ENCODE peak calls at places on chromosomes 13 and 19, in six cellular contexts. H is neural progenitor cell, B is GM23248, W is PC-3, J is HCT116, V is hepatocyte. L is an unnamed sample.

GRCh38 chr13:98050041-98050466 is 92.8 kb upstream of the FARP1 start:
- DNase-seq in H (no peak), B (no peak), W (peak), J (no peak), V (peak), L (no peak)

GRCh38 chr13:84607614-84608013 is 725.3 kb upstream of the SLITRK1 start:
- DNase-seq in H (no peak), B (peak), W (peak), J (no peak), V (no peak), L (no peak)

GRCh38 chr19:2455481-2456300 is 1.1 kb downstream of the LMNB2 start:
- DNase-seq in H (peak), B (peak), W (no peak), J (no peak), V (peak), L (no peak)

GRCh38 chr19:14375582-14376291 is 5.5 kb upstream of the ADGRE5 start:
- DNase-seq in H (no peak), B (peak), W (no peak), J (no peak), V (no peak), L (peak)

GRCh38 chr13:57470491-57470890 is 161.1 kb upstream of the PCDH17 start:
- DNase-seq in H (no peak), B (no peak), W (no peak), J (no peak), V (no peak), L (no peak)

GRCh38 chr13:49904729-49905456 is 31.2 kb downstream of the SPRYD7 start:
- DNase-seq in H (no peak), B (no peak), W (no peak), J (no peak), V (no peak), L (no peak)

GRCh38 chr13:110250258-110250891 is 56.6 kb downstream of the COL4A1 start:
- DNase-seq in H (no peak), B (peak), W (peak), J (no peak), V (no peak), L (no peak)

GRCh38 chr13:88622362-88622973 is 951.3 kb downstream of the SLITRK5 start:
- DNase-seq in H (no peak), B (no peak), W (no peak), J (no peak), V (no peak), L (peak)

GRCh38 chr13:106533940-106534843 is 1.3 kb downstream of the EFNB2 start:
- DNase-seq in H (peak), B (peak), W (peak), J (no peak), V (peak), L (peak)

GRCh38 chr13:59700281-59700680 is 463.4 kb downstream of the DIAPH3 start:
- DNase-seq in H (no peak), B (peak), W (no peak), J (no peak), V (no peak), L (no peak)

GRCh38 chr13:52359534-52359933 is 46.4 kb downstream of the THSD1 start:
- DNase-seq in H (no peak), B (peak), W (no peak), J (no peak), V (peak), L (no peak)
- TF ChIP-seq EZH2phosphoT487 in H (no peak), B (no peak), W (no peak), J (no peak), V (no peak), L (no peak)

DNA sequence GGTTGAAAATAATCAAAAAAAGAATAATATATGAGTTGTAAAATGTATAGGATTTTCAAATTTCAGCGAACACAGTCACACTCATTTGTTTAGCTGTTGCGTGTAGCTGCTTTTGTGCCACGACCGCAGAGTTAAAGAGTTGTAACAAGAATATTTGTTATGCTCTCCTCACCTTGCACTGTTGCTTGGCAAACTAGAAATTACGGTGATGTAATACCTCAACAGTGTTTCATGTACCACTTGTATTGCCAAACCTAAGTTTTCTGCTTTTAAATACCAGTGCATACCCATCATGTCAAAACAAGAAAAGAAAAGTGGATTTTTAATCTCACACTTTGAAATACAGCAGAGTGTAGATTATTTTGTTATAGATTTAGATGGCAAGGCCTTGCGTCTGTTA is 201.1 kb downstream of the NBEA start:
- DNase-seq in H (no peak), B (no peak), W (no peak), J (no peak), V (no peak), L (no peak)
- TF ChIP-seq EZH2phosphoT487 in H (no peak), B (no peak), W (no peak), J (no peak), V (no peak), L (no peak)

GRCh38 chr13:23572836-23573235 is 2.6 kb downstream of the TNFRSF19 start:
- DNase-seq in H (no peak), B (no peak), W (no peak), J (no peak), V (no peak), L (no peak)

GRCh38 chr13:23570931-23571330 is 719 bp downstream of the TNFRSF19 start:
- DNase-seq in H (no peak), B (peak), W (peak), J (no peak), V (peak), L (no peak)

GRCh38 chr13:23570099-23570926 is at the start of gene TNFRSF19:
- DNase-seq in H (peak), B (peak), W (peak), J (no peak), V (peak), L (peak)

GRCh38 chr13:23563085-23563484 is 7.1 kb upstream of the TNFRSF19 start:
- DNase-seq in H (no peak), B (no peak), W (no peak), J (no peak), V (no peak), L (no peak)

GRCh38 chr13:23567792-23568480 is 2.3 kb upstream of the TNFRSF19 start:
- DNase-seq in H (peak), B (no peak), W (peak), J (no peak), V (no peak), L (no peak)
- TF ChIP-seq EZH2phosphoT487 in H (no peak), B (no peak), W (no peak), J (no peak), V (no peak), L (no peak)

GRCh38 chr13:36346222-36347083 is at the start of gene SPART:
- DNase-seq in H (peak), B (peak), W (peak), J (no peak), V (peak), L (peak)

GRCh38 chr13:36343766-36344165 is 2.4 kb downstream of the SPART start:
- DNase-seq in H (no peak), B (no peak), W (no peak), J (no peak), V (no peak), L (no peak)

GRCh38 chr13:36345438-36346221 is 564 bp downstream of the SPART start:
- DNase-seq in H (peak), B (peak), W (no peak), J (no peak), V (peak), L (peak)

GRCh38 chr13:36344173-36344572 is 2.0 kb downstream of the SPART start:
- DNase-seq in H (no peak), B (peak), W (no peak), J (no peak), V (peak), L (peak)

GRCh38 chr13:36344886-36345437 is 1.2 kb downstream of the SPART start:
- DNase-seq in H (peak), B (no peak), W (no peak), J (no peak), V (peak), L (peak)
- TF ChIP-seq EZH2phosphoT487 in H (no peak), B (no peak), W (no peak), J (no peak), V (no peak), L (no peak)

L was measured in GM23338.